ENCODE peak calls at places on chromosomes 4 and X, in ten cellular contexts. L is HFFc6, R is GM06990, Y is IMR-90, C is endothelial cell, O is mammary epithelial cell, E is tibial artery, I is stomach, S is foreskin fibroblast, F is endodermal cell. D is an unnamed sample.
A peak's percentile ranks its signal among the peaks of the same experiment; 100 is the strongest.

GRCh38 chr4:3436798-3437581 is 4.8 kb upstream of the HGFAC start:
- DNase-seq in S (peak; percentile 83), F (no peak), L (peak; percentile 44), R (no peak), E (peak; percentile 82), Y (peak; percentile 35), O (peak; percentile 93), C (no peak), I (peak; percentile 75), D (peak; percentile 10)

GRCh38 chr4:8762356-8762755 is 109.3 kb downstream of the HMX1 start:
- DNase-seq in R (no peak), Y (no peak), O (no peak), E (peak; percentile 31), F (peak; percentile 26), I (no peak), C (no peak), L (no peak), S (no peak), D (no peak)

GRCh38 chr4:188190461-188190860 is 51.2 kb downstream of the TRIML1 start:
- DNase-seq in L (no peak), S (no peak), R (no peak), O (no peak), C (no peak), Y (peak; percentile 13), E (no peak), I (no peak), F (no peak), D (peak; percentile 3)

GRCh38 chr4:97720869-97721432 is 422.3 kb downstream of the STPG2 start:
- DNase-seq in I (no peak), O (peak; percentile 37), R (no peak), C (no peak), L (no peak), S (no peak), Y (no peak), F (no peak), E (no peak), D (no peak)

GRCh38 chr4:98253499-98253898 is 7.7 kb upstream of the RAP1GDS1 start:
- DNase-seq in F (no peak), Y (no peak), L (no peak), E (no peak), I (no peak), C (no peak), O (no peak), S (no peak), R (no peak), D (no peak)

GRCh38 chr4:169315530-169316306 is 45.0 kb upstream of the SH3RF1 start:
- DNase-seq in C (no peak), S (peak; percentile 74), R (no peak), O (peak; percentile 23), I (no peak), Y (peak; percentile 92), F (no peak), L (peak; percentile 65), E (no peak), D (no peak)

GRCh38 chr4:149426461-149426860 is 389.2 kb downstream of the IQCM start:
- DNase-seq in E (no peak), O (peak; percentile 56), L (no peak), S (peak; percentile 30), C (no peak), F (no peak), I (no peak), R (no peak), Y (peak; percentile 35), D (no peak)

GRCh38 chr4:129342820-129343219 is 246.9 kb downstream of the C4orf33 start:
- DNase-seq in Y (peak; percentile 67), R (no peak), C (no peak), I (no peak), S (peak; percentile 36), E (no peak), L (peak; percentile 68), O (peak; percentile 78), F (no peak), D (peak; percentile 55)

GRCh38 chr4:45554423-45554822 is 569.4 kb downstream of the GABRG1 start:
- DNase-seq in S (no peak), F (no peak), C (no peak), O (peak; percentile 11), R (no peak), E (no peak), L (no peak), I (no peak), Y (no peak), D (no peak)

GRCh38 chrX:131812847-131813825 is 210.0 kb upstream of the STK26 start:
- DNase-seq in L (no peak), C (no peak), Y (peak; percentile 79), S (peak; percentile 51), I (peak; percentile 76), O (peak; percentile 79), F (no peak), R (peak; percentile 78), E (peak; percentile 65), D (peak; percentile 80)

GRCh38 chrX:129726307-129727111 is 12.3 kb upstream of the XPNPEP2 start:
- DNase-seq in L (peak; percentile 53), I (peak; percentile 65), O (peak; percentile 34), S (peak; percentile 78), R (no peak), F (peak; percentile 91), Y (peak; percentile 69), E (no peak), C (peak; percentile 69), D (no peak)

GRCh38 chr4:25172964-25173917 is 13.0 kb upstream of the SEPSECS start:
- DNase-seq in I (no peak), L (peak; percentile 100), C (no peak), O (peak; percentile 96), E (peak; percentile 71), R (no peak), Y (peak; percentile 100), S (peak; percentile 97), F (no peak), D (peak; percentile 81)

GRCh38 chrX:37474478-37474877 is 97.0 kb upstream of the LANCL3 start:
- DNase-seq in O (no peak), E (no peak), S (no peak), I (no peak), Y (no peak), R (no peak), C (no peak), L (no peak), F (peak; percentile 49), D (no peak)

GRCh38 chr4:152310223-152310622 is 225.7 kb downstream of the FBXW7 start:
- DNase-seq in C (no peak), O (peak; percentile 85), E (no peak), L (peak; percentile 88), Y (peak; percentile 82), R (no peak), I (no peak), F (no peak), S (peak; percentile 35), D (peak; percentile 36)

GRCh38 chr4:83340692-83341343 is 6.2 kb upstream of the HPSE start:
- DNase-seq in I (no peak), L (no peak), S (no peak), R (no peak), Y (no peak), F (no peak), O (no peak), C (no peak), E (no peak), D (no peak)

GRCh38 chrX:53260836-53261235 is 20.5 kb downstream of the IQSEC2 start:
- DNase-seq in R (no peak), I (no peak), E (no peak), Y (no peak), S (no peak), C (no peak), F (no peak), O (no peak), L (no peak), D (no peak)
- TF ChIP-seq CTCF in R (no peak), I (no peak), E (no peak), Y (no peak), S (no peak), C (no peak), F (no peak), O (no peak), L (no peak), D (no peak)

GRCh38 chr4:186725422-186726149 is 1.9 kb upstream of the FAT1 start:
- DNase-seq in E (peak; percentile 90), S (peak; percentile 95), O (peak; percentile 77), L (peak; percentile 72), Y (peak; percentile 88), R (no peak), F (peak; percentile 88), C (peak; percentile 66), I (peak; percentile 81), D (no peak)
- TF ChIP-seq CTCF in E (peak; percentile 42), S (peak; percentile 81), O (peak; percentile 52), L (peak; percentile 86), Y (peak; percentile 91), R (no peak), F (peak; percentile 80), C (peak; percentile 33), I (no peak), D (peak; percentile 88)

GRCh38 chrX:120021927-120022326 is 55.6 kb downstream of the RHOXF2B start:
- DNase-seq in Y (no peak), C (no peak), I (no peak), S (no peak), E (no peak), O (no peak), L (no peak), F (no peak), R (no peak), D (no peak)
- TF ChIP-seq CTCF in Y (no peak), C (no peak), I (no peak), S (no peak), E (no peak), O (no peak), L (no peak), F (no peak), R (no peak), D (no peak)

DNA sequence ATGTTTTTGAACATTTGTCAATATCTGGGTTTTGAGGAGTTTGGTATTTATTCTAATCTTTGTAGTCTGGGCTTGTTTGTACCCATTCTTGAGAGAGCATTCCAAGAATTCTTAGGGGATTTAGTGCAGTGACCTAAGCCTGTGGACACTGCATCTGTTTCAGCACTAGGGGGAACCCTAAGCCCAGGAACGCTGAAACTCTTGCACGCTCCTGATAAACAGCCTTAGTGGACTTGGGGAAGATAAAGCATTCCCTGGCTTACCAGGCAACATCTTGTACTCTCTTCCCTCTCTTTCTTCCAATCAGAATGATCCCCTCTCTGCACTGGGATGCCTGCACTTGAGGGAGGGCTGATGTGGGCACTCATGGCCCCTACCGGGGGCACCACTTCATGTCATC is 654.9 kb upstream of the HTR2C start:
- DNase-seq in L (no peak), Y (peak; percentile 10), C (peak; percentile 43), F (peak; percentile 92), E (no peak), R (peak; percentile 1), S (no peak), O (peak; percentile 39), I (peak; percentile 35), D (peak; percentile 3)
- TF ChIP-seq CTCF in L (peak; percentile 18), Y (peak; percentile 37), C (peak; percentile 42), F (peak; percentile 96), E (no peak), R (peak; percentile 53), S (no peak), O (peak; percentile 57), I (no peak), D (peak; percentile 55)

GRCh38 chr4:166165829-166166420 is 292.9 kb downstream of the TLL1 start:
- DNase-seq in L (peak; percentile 78), S (peak; percentile 81), O (peak; percentile 59), E (no peak), R (peak; percentile 35), Y (peak; percentile 68), C (peak; percentile 40), F (no peak), I (no peak), D (peak; percentile 7)
- TF ChIP-seq CTCF in L (peak; percentile 92), S (peak; percentile 60), O (peak; percentile 82), E (peak; percentile 75), R (peak; percentile 62), Y (peak; percentile 72), C (peak; percentile 76), F (peak; percentile 85), I (no peak), D (peak; percentile 68)

GRCh38 chrX:103101280-103102042 is 8.5 kb upstream of the NXF3 start:
- DNase-seq in S (no peak), E (no peak), I (no peak), R (no peak), C (no peak), L (no peak), F (peak; percentile 66), O (no peak), Y (no peak), D (no peak)
- TF ChIP-seq CTCF in S (no peak), E (no peak), I (no peak), R (no peak), C (no peak), L (no peak), F (no peak), O (no peak), Y (no peak), D (no peak)

D was measured in AG09319.